ENCODE peak calls at places on chromosomes 12 and 14, in seven cellular contexts. C, J, R, M, U, E and G are unnamed samples.

GRCh38 chr12:22100952-22101748 is 55.1 kb downstream of the CMAS start:
- DNase-seq in C (no peak), J (no peak), R (no peak), M (peak; percentile 28), U (peak; percentile 11), E (peak; percentile 24), G (peak; percentile 30)

GRCh38 chr14:58455593-58456265 is 28.2 kb downstream of the KIAA0586 start:
- DNase-seq in C (peak; percentile 80), J (no peak), R (no peak), M (no peak), U (no peak), E (no peak), G (no peak)

GRCh38 chr14:51959928-51960327 is 29.4 kb upstream of the RTRAF start:
- DNase-seq in C (no peak), J (no peak), R (no peak), M (no peak), U (no peak), E (no peak), G (no peak)

GRCh38 chr14:59913187-59913586 is 6.8 kb upstream of the LRRC9 start:
- DNase-seq in C (no peak), J (no peak), R (no peak), M (no peak), U (no peak), E (no peak), G (no peak)

GRCh38 chr12:29971431-29971830 is 187.7 kb upstream of the TMTC1 start:
- DNase-seq in C (no peak), J (no peak), R (no peak), M (no peak), U (no peak), E (no peak), G (no peak)

GRCh38 chr14:89996963-89997362 is 41.2 kb downstream of the TDP1 start:
- DNase-seq in C (no peak), J (no peak), R (no peak), M (no peak), U (no peak), E (no peak), G (no peak)

GRCh38 chr12:42283739-42284138 is 42.2 kb downstream of the ZCRB1 start:
- DNase-seq in C (no peak), J (no peak), R (no peak), M (no peak), U (no peak), E (no peak), G (no peak)

GRCh38 chr12:89756638-89757321 is 48.1 kb upstream of the ATP2B1 start:
- DNase-seq in C (peak; percentile 84), J (no peak), R (no peak), M (no peak), U (no peak), E (peak; percentile 52), G (peak; percentile 53)

GRCh38 chr12:70664463-70664862 is 27.2 kb upstream of the PTPRB start:
- DNase-seq in C (no peak), J (no peak), R (no peak), M (no peak), U (no peak), E (no peak), G (peak; percentile 69)

GRCh38 chr12:119198440-119198839 is 19.7 kb downstream of the HSPB8 start:
- DNase-seq in C (no peak), J (no peak), R (no peak), M (no peak), U (no peak), E (no peak), G (no peak)

GRCh38 chr12:50579757-50580267 is 75.0 kb downstream of the DIP2B start:
- DNase-seq in C (no peak), J (no peak), R (no peak), M (no peak), U (no peak), E (no peak), G (no peak)

GRCh38 chr14:81471062-81471461 is 62.6 kb downstream of the SEL1L start:
- DNase-seq in C (no peak), J (no peak), R (no peak), M (no peak), U (no peak), E (no peak), G (no peak)